ENCODE peak calls at places on chromosomes 6 and 20, in six cellular contexts. F, E, J, B, D and S are unnamed samples.

GRCh38 chr6:152552616-152553209 is 84.4 kb downstream of the SYNE1 start:
- DNase-seq in D (peak), B (peak), F (peak), J (peak), E (no peak), S (peak)

GRCh38 chr6:140684776-140685550 is 1310.5 kb upstream of the CITED2 start:
- DNase-seq in F (no peak), B (no peak), E (no peak), D (no peak), J (no peak), S (no peak)

GRCh38 chr20:5315807-5316187 is 957 bp downstream of the PROKR2 start:
- DNase-seq in J (no peak), D (no peak), F (no peak), B (no peak), E (no peak), S (no peak)

GRCh38 chr6:52990342-52990741 is 4.7 kb downstream of the GSTA4 start:
- DNase-seq in E (no peak), B (no peak), D (no peak), J (no peak), F (no peak), S (no peak)

GRCh38 chr6:130997061-130997753 is 65.8 kb downstream of the EPB41L2 start:
- DNase-seq in E (no peak), J (no peak), B (no peak), D (no peak), F (no peak), S (no peak)

GRCh38 chr6:14382381-14383236 is 265.0 kb downstream of the CD83 start:
- DNase-seq in D (no peak), J (no peak), F (no peak), E (no peak), B (peak), S (no peak)

GRCh38 chr6:100664274-100665040 is 199.7 kb upstream of the SIM1 start:
- DNase-seq in D (no peak), F (peak), E (peak), J (no peak), B (peak), S (no peak)

GRCh38 chr20:41001497-41001896 is 27.1 kb upstream of the TOP1 start:
- DNase-seq in J (no peak), B (no peak), E (no peak), D (no peak), F (no peak), S (no peak)

GRCh38 chr6:44659676-44660170 is 272.2 kb downstream of the CDC5L start:
- DNase-seq in J (no peak), B (no peak), E (no peak), F (no peak), D (no peak), S (no peak)

GRCh38 chr6:14711056-14711703 is 534.7 kb upstream of the JARID2 start:
- DNase-seq in E (peak), J (peak), B (peak), D (no peak), F (peak), S (peak)

GRCh38 chr20:46680684-46681031 is 8.6 kb downstream of the TP53RK start:
- DNase-seq in E (no peak), B (no peak), F (no peak), J (no peak), D (no peak), S (no peak)

GRCh38 chr6:113630738-113631535 is 226.2 kb upstream of the MARCKS start:
- DNase-seq in E (no peak), J (peak), D (no peak), F (no peak), B (peak), S (no peak)

GRCh38 chr20:37071481-37071911 is 24.3 kb downstream of the RBL1 start:
- DNase-seq in F (no peak), J (peak), E (peak), B (peak), D (no peak), S (no peak)

GRCh38 chr6:152642578-152643375 is 5.6 kb upstream of the SYNE1 start:
- DNase-seq in J (peak), F (no peak), D (peak), E (no peak), B (peak), S (peak)

GRCh38 chr20:1370548-1371110 is 22.2 kb downstream of the FKBP1A start:
- DNase-seq in F (no peak), B (no peak), D (no peak), J (peak), E (no peak), S (no peak)

GRCh38 chr20:9413001-9413400 is 101.4 kb upstream of the LAMP5 start:
- DNase-seq in D (no peak), J (no peak), E (no peak), B (no peak), F (no peak), S (no peak)

GRCh38 chr20:50153153-50153499 is 397 bp downstream of the PEDS1 start:
- DNase-seq in D (no peak), J (no peak), E (no peak), F (no peak), B (no peak), S (no peak)

GRCh38 chr20:62822788-62823651 is 6.2 kb downstream of the COL9A3 start:
- DNase-seq in F (peak), B (peak), J (no peak), E (no peak), D (no peak), S (peak)

GRCh38 chr6:123926000-123926399 is 122.3 kb downstream of the NKAIN2 start:
- DNase-seq in J (no peak), E (no peak), B (no peak), D (no peak), F (no peak), S (no peak)

GRCh38 chr6:12294851-12295536 is 4.8 kb downstream of the EDN1 start:
- DNase-seq in D (no peak), E (no peak), J (no peak), B (no peak), F (no peak), S (no peak)

GRCh38 chr6:52595796-52596130 is 18.9 kb upstream of the TRAM2 start:
- DNase-seq in D (no peak), F (no peak), E (no peak), J (no peak), B (peak), S (no peak)

GRCh38 chr6:43950206-43950605 is 177.0 kb downstream of the MRPL14 start:
- DNase-seq in D (peak), J (no peak), F (no peak), B (no peak), E (no peak), S (no peak)

GRCh38 chr6:144248003-144248402 is 37.1 kb upstream of the UTRN start:
- DNase-seq in B (no peak), F (no peak), E (no peak), J (no peak), D (no peak), S (no peak)